ENCODE peak calls at places on chromosomes 16 and 17, in ten cellular contexts. Y is left ventricle myocardium inferior, T is cardiac muscle cell, W is H9, R is heart right ventricle, S is PC-9, I is testis, E is psoas muscle, K is stomach, M is PC-3. X is an unnamed sample. For H3K4me1, the result is how much of the 10 kb centered on the place peaks cover.

GRCh38 chr17:67413399-67413798 is 36.3 kb downstream of the PITPNC1 start:
- DNase-seq in S (no peak), K (no peak), T (no peak), Y (no peak), M (no peak), R (no peak), W (no peak), I (no peak), E (no peak), X (no peak)

GRCh38 chr17:40510328-40510648 is 8.9 kb upstream of the TNS4 start:
- DNase-seq in M (peak), T (no peak), W (no peak), K (no peak), R (no peak), S (peak), I (no peak), E (peak), Y (no peak), X (no peak)

GRCh38 chr17:19987897-19988296 is 10.3 kb upstream of the AKAP10 start:
- DNase-seq in W (no peak), Y (no peak), I (no peak), S (no peak), K (no peak), T (no peak), M (no peak), R (no peak), E (no peak), X (no peak)

GRCh38 chr17:47240806-47241205 is 12.8 kb upstream of the ITGB3 start:
- DNase-seq in W (no peak), E (no peak), Y (no peak), M (no peak), S (no peak), I (no peak), R (no peak), K (no peak), T (no peak), X (no peak)

GRCh38 chr17:38604479-38605229 is 1.1 kb downstream of the SRCIN1 start:
- DNase-seq in M (no peak), Y (no peak), I (peak), W (peak), S (no peak), R (no peak), K (no peak), E (peak), T (peak), X (peak)

GRCh38 chr17:39705786-39706348 is 6.0 kb downstream of the ERBB2 start:
- DNase-seq in T (no peak), R (peak), Y (peak), I (no peak), W (peak), K (peak), M (peak), E (no peak), S (peak), X (peak)

GRCh38 chr17:3980381-3980975 is 16.2 kb upstream of the ATP2A3 start:
- DNase-seq in I (no peak), M (no peak), K (no peak), S (no peak), T (no peak), E (peak), W (peak), Y (no peak), R (no peak), X (no peak)

GRCh38 chr16:62764572-62764971 is 728.3 kb upstream of the CDH8 start:
- DNase-seq in W (no peak), K (no peak), S (no peak), M (no peak), Y (no peak), R (no peak), T (no peak), I (no peak), E (no peak), X (no peak)

GRCh38 chr17:72878975-72879660 is 213.4 kb downstream of the SLC39A11 start:
- DNase-seq in R (no peak), S (no peak), Y (no peak), E (no peak), I (no peak), T (no peak), K (no peak), W (no peak), M (no peak), X (no peak)

GRCh38 chr17:43456661-43457361 is 27.0 kb upstream of the DHX8 start:
- DNase-seq in K (no peak), R (no peak), I (no peak), W (no peak), Y (no peak), M (peak), T (no peak), E (no peak), S (no peak), X (no peak)

GRCh38 chr17:82278786-82279379 is 5.4 kb upstream of the CSNK1D start:
- DNase-seq in K (no peak), S (no peak), R (no peak), Y (no peak), M (no peak), W (no peak), T (no peak), I (no peak), E (peak), X (peak)

GRCh38 chr16:17160285-17160854 is 310.4 kb downstream of the XYLT1 start:
- DNase-seq in T (no peak), W (no peak), I (no peak), R (no peak), K (no peak), Y (no peak), E (no peak), M (no peak), S (no peak), X (no peak)

GRCh38 chr16:81181013-81181720 is 57.3 kb upstream of the BCO1 start:
- DNase-seq in I (peak), E (peak), Y (peak), R (peak), S (peak), K (peak), W (peak), M (peak), T (peak), X (no peak)

GRCh38 chr16:72122308-72122707 is 28.7 kb downstream of the DHX38 start:
- DNase-seq in S (no peak), R (no peak), W (no peak), K (no peak), Y (no peak), M (no peak), T (no peak), I (no peak), E (no peak), X (no peak)

GRCh38 chr17:49197346-49197998 is 12.9 kb downstream of the GNGT2 start:
- DNase-seq in E (no peak), R (no peak), W (no peak), S (peak), M (peak), I (no peak), T (no peak), K (no peak), Y (no peak), X (no peak)

GRCh38 chr16:4681471-4682083 is 11.8 kb upstream of the NUDT16L1 start:
- DNase-seq in K (no peak), Y (no peak), E (no peak), I (no peak), R (peak), W (no peak), M (no peak), S (no peak), T (no peak), X (no peak)

GRCh38 chr17:81365601-81366585 is 29.4 kb upstream of the BAHCC1 start:
- DNase-seq in T (no peak), Y (no peak), E (no peak), I (no peak), S (peak), W (peak), M (peak), K (peak), R (no peak), X (peak)

GRCh38 chr16:49883111-49883829 is 27.4 kb upstream of the ZNF423 start:
- DNase-seq in E (no peak), Y (no peak), T (no peak), S (no peak), M (no peak), I (no peak), K (no peak), R (no peak), W (no peak), X (no peak)

GRCh38 chr17:19239544-19239943 is 2.4 kb downstream of the EPN2 start:
- DNase-seq in R (peak), I (peak), S (no peak), Y (no peak), M (no peak), K (no peak), W (no peak), T (no peak), E (no peak), X (no peak)

GRCh38 chr17:37406635-37407455 is at the start of the genes ACACA and TADA2A:
- DNase-seq in R (peak), W (peak), S (peak), K (peak), E (peak), Y (peak), M (peak), T (peak), I (peak), X (peak)
- H3K4me1 ChIP-seq in R (under half), W (under half), S (under half), K (under half), E (under half), Y (under half), M (under half), T (under half), I (under half), X (under half)

DNA sequence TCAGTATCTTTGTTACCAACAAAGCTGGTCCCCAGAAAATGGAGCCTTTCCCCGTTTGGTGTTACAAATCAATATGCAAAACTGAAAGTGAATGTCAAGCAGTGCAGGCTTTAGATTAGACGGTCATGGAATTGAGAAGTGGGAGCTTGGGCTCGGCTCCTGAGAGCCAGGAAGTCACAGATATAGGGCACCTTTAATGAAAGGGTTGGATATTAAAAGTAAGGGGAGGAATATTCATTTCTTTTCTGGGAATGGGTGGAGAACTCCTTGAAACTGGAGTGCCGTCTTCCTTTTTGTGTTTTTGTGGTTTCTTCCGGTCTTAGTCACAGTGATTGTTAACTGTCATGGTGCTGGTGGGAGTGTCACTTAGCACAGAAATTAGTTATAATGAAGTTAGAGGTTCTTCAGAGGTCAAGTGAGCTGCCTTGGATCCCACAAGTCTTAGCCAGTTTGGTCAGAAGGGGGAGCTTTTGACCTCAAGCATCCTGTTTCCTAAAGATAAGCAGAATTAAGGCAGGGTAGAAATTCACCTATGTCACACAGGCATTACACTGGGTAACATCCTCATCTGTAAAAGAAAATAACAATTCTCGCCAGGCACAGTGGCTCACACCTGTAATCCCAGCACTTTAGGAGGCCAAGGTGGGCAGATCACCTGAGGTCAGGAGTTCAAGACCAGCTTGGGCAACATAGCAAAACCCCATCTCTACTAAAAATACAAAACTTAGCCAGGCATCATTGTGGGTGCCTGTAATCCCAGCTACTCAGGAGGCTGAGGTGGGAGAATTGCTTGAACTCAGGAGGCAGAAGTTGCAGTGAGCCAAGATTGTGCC is 9.6 kb upstream of the EIF1 start:
- DNase-seq in K (no peak), R (no peak), W (no peak), Y (no peak), E (peak), T (no peak), I (no peak), S (peak), M (peak), X (no peak)
- TF ChIP-seq CTCF in K (no peak), R (no peak), W (peak), Y (peak), E (no peak), T (no peak), I (no peak), S (peak), M (peak), X (no peak)

GRCh38 chr16:66699898-66700297 is 3.4 kb upstream of the CMTM4 start:
- DNase-seq in T (no peak), I (no peak), K (no peak), Y (no peak), E (no peak), R (no peak), M (no peak), S (no peak), W (no peak), X (no peak)
- H3K27ac ChIP-seq in T (no peak), I (no peak), K (no peak), Y (no peak), E (no peak), R (no peak), M (no peak), S (no peak), W (no peak), X (no peak)

GRCh38 chr16:85005278-85006069 is 5.9 kb downstream of the ZDHHC7 start:
- DNase-seq in W (no peak), M (no peak), E (peak), S (no peak), T (no peak), I (peak), R (no peak), Y (no peak), K (no peak), X (no peak)

GRCh38 chr16:85010446-85010930 is 847 bp downstream of the ZDHHC7 start:
- DNase-seq in Y (no peak), W (no peak), M (no peak), E (no peak), R (no peak), K (no peak), I (no peak), T (no peak), S (no peak), X (no peak)

GRCh38 chr16:85008267-85008666 is 3.1 kb downstream of the ZDHHC7 start:
- DNase-seq in Y (no peak), M (no peak), S (no peak), K (no peak), W (no peak), R (no peak), E (no peak), I (no peak), T (no peak), X (no peak)

GRCh38 chr16:85006639-85007038 is 4.7 kb downstream of the ZDHHC7 start:
- DNase-seq in S (no peak), I (no peak), R (no peak), K (no peak), E (no peak), W (no peak), T (no peak), Y (no peak), M (no peak), X (no peak)

GRCh38 chr16:85007815-85008214 is 3.5 kb downstream of the ZDHHC7 start:
- DNase-seq in M (no peak), T (no peak), W (no peak), S (no peak), E (peak), K (no peak), Y (no peak), I (no peak), R (no peak), X (no peak)
- H3K4me1 ChIP-seq in M (under half), T (under half), W (under half), S (under half), E (half or more), K (half or more), Y (half or more), I (under half), R (half or more), X (under half)

GRCh38 chr17:60745544-60745943 is 67.9 kb downstream of the BCAS3 start:
- DNase-seq in K (no peak), S (no peak), I (no peak), W (no peak), M (peak), E (no peak), Y (no peak), T (no peak), R (no peak), X (no peak)
- TF ChIP-seq CTCF in K (no peak), S (no peak), I (no peak), W (no peak), M (no peak), E (peak), Y (no peak), T (no peak), R (no peak), X (no peak)

GRCh38 chr16:86494039-86494564 is 16.2 kb upstream of the FOXF1 start:
- DNase-seq in S (no peak), I (no peak), K (no peak), M (no peak), E (no peak), T (no peak), R (no peak), Y (no peak), W (peak), X (no peak)
- H3K27ac ChIP-seq in S (no peak), I (no peak), K (peak), M (no peak), E (no peak), T (no peak), R (no peak), Y (no peak), W (no peak), X (no peak)

GRCh38 chr17:32490101-32490482 is 3.3 kb downstream of the CDK5R1 start:
- DNase-seq in S (no peak), I (no peak), Y (no peak), R (no peak), E (no peak), W (peak), K (no peak), T (no peak), M (no peak), X (no peak)

GRCh38 chr17:32491371-32492280 is 4.8 kb downstream of the CDK5R1 start:
- DNase-seq in S (no peak), T (no peak), E (no peak), W (no peak), M (no peak), Y (no peak), R (no peak), K (no peak), I (no peak), X (no peak)

GRCh38 chr17:32492648-32493289 is 6.0 kb downstream of the CDK5R1 start:
- DNase-seq in E (no peak), R (no peak), T (no peak), S (no peak), W (no peak), I (no peak), M (no peak), Y (no peak), K (no peak), X (no peak)

GRCh38 chr17:32493581-32494513 is 7.1 kb downstream of the CDK5R1 start:
- DNase-seq in T (no peak), S (no peak), Y (no peak), M (no peak), R (no peak), K (no peak), W (no peak), I (no peak), E (no peak), X (no peak)

GRCh38 chr17:32492281-32492623 is 5.5 kb downstream of the CDK5R1 start:
- DNase-seq in T (no peak), K (no peak), I (no peak), E (no peak), Y (no peak), S (no peak), R (no peak), M (no peak), W (no peak), X (no peak)
- H3K4me1 ChIP-seq in T (under half), K (under half), I (under half), E (under half), Y (under half), S (under half), R (under half), M (under half), W (under half), X (under half)

GRCh38 chr17:30369995-30370394 is 8.7 kb upstream of the CPD start:
- DNase-seq in S (peak), W (no peak), M (peak), R (no peak), E (no peak), I (no peak), K (no peak), T (no peak), Y (no peak), X (no peak)

GRCh38 chr17:30376621-30377452 is 1.9 kb upstream of the CPD start:
- DNase-seq in Y (peak), M (peak), S (peak), R (no peak), E (no peak), T (peak), I (no peak), W (no peak), K (no peak), X (no peak)

GRCh38 chr17:30375661-30376060 is 3.1 kb upstream of the CPD start:
- DNase-seq in W (no peak), S (no peak), I (no peak), T (no peak), E (no peak), M (no peak), K (no peak), R (no peak), Y (no peak), X (no peak)

GRCh38 chr17:30368896-30369720 is 9.6 kb upstream of the CPD start:
- DNase-seq in M (no peak), K (no peak), I (no peak), E (no peak), T (no peak), R (no peak), Y (no peak), W (no peak), S (no peak), X (peak)

DNA sequence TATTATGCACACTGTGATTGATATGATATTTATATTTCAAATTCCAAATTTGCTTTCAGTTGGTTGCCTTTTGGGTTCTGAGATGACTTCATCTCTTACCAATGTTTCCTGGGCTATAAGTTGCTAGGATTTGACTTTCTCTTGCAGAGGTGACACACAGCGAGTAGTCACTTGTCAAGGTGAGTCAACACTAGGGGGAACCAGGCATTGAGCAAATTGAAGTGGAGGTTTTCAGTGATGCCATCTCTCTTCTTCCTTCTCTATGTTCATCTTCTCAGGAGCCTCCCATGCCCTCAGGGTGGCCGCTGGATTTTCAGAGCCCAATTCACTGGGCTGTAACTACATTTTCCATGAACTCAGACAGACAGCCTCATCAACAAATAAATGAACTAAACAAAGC is 6.0 kb upstream of the CPD start:
- DNase-seq in T (no peak), K (no peak), W (no peak), S (peak), M (peak), E (no peak), I (no peak), R (no peak), Y (no peak), X (no peak)
- TF ChIP-seq CTCF in T (no peak), K (no peak), W (peak), S (no peak), M (peak), E (no peak), I (no peak), R (no peak), Y (no peak), X (no peak)

GRCh38 chr17:50946223-50946890 is 80.2 kb upstream of the TOB1 start:
- DNase-seq in E (peak), K (peak), W (peak), S (peak), T (no peak), R (no peak), M (no peak), I (no peak), Y (no peak), X (peak)
- H3K27ac ChIP-seq in E (peak), K (peak), W (no peak), S (no peak), T (no peak), R (no peak), M (no peak), I (no peak), Y (peak), X (no peak)

GRCh38 chr17:2013994-2014317 is 11.2 kb downstream of the RTN4RL1 start:
- DNase-seq in K (no peak), M (no peak), S (no peak), Y (no peak), I (no peak), R (no peak), W (no peak), T (no peak), E (peak), X (no peak)
- H3K4me1 ChIP-seq in K (under half), M (under half), S (under half), Y (under half), I (under half), R (under half), W (under half), T (under half), E (under half), X (under half)

X was measured in pancreas.